ENCODE peak calls at places on chromosomes 2 and 18, in five cellular contexts. One of them, this sample, is unnamed.

GRCh38 chr2:7034313-7034712 is 117.1 kb downstream of the RNF144A start:
- DNase-seq in K562: no peak
- DNase-seq in HepG2: peak; percentile 13
- DNase-seq in neuronal stem cell: no peak
- DNase-seq in astrocyte: no peak
- DNase-seq in this sample: no peak

GRCh38 chr2:180983468-180984388 is 3.3 kb downstream of the UBE2E3 start:
- DNase-seq in K562: peak; percentile 55
- DNase-seq in astrocyte: peak; percentile 54
- DNase-seq in neuronal stem cell: peak; percentile 41
- DNase-seq in HepG2: peak; percentile 77
- DNase-seq in this sample: peak; percentile 55

GRCh38 chr2:214578395-214578794 is 167.5 kb downstream of the VWC2L start:
- DNase-seq in HepG2: no peak
- DNase-seq in K562: no peak
- DNase-seq in neuronal stem cell: no peak
- DNase-seq in astrocyte: no peak
- DNase-seq in this sample: no peak

GRCh38 chr2:121095257-121096080 is 189.5 kb downstream of the TFCP2L1 start:
- DNase-seq in astrocyte: no peak
- DNase-seq in K562: peak; percentile 68
- DNase-seq in HepG2: peak; percentile 53
- DNase-seq in neuronal stem cell: no peak
- DNase-seq in this sample: peak; percentile 21

GRCh38 chr2:10432315-10433181 is 15.6 kb downstream of the ODC1 start:
- DNase-seq in astrocyte: no peak
- DNase-seq in K562: no peak
- DNase-seq in neuronal stem cell: no peak
- DNase-seq in HepG2: no peak
- DNase-seq in this sample: no peak

GRCh38 chr2:85862426-85862825 is 26.4 kb downstream of the ST3GAL5 start:
- DNase-seq in K562: no peak
- DNase-seq in HepG2: no peak
- DNase-seq in neuronal stem cell: no peak
- DNase-seq in astrocyte: peak; percentile 50
- DNase-seq in this sample: no peak

GRCh38 chr2:44623622-44624351 is 262.0 kb downstream of the CAMKMT start:
- DNase-seq in neuronal stem cell: no peak
- DNase-seq in HepG2: no peak
- DNase-seq in astrocyte: no peak
- DNase-seq in K562: no peak
- DNase-seq in this sample: no peak

GRCh38 chr2:217709496-217710217 is 293.1 kb downstream of the TNS1 start:
- DNase-seq in K562: no peak
- DNase-seq in HepG2: no peak
- DNase-seq in astrocyte: no peak
- DNase-seq in neuronal stem cell: no peak
- DNase-seq in this sample: no peak

GRCh38 chr2:65482971-65483370 is 50.6 kb upstream of the SPRED2 start:
- DNase-seq in astrocyte: no peak
- DNase-seq in K562: no peak
- DNase-seq in neuronal stem cell: no peak
- DNase-seq in HepG2: peak; percentile 80
- DNase-seq in this sample: no peak

GRCh38 chr2:182077451-182078142 is 91.9 kb downstream of the PPP1R1C start:
- DNase-seq in K562: peak; percentile 7
- DNase-seq in neuronal stem cell: peak; percentile 52
- DNase-seq in astrocyte: peak; percentile 96
- DNase-seq in HepG2: peak; percentile 79
- DNase-seq in this sample: peak; percentile 81

GRCh38 chr2:208783184-208783583 is 376.6 kb downstream of the PTH2R start:
- DNase-seq in astrocyte: no peak
- DNase-seq in K562: no peak
- DNase-seq in HepG2: peak; percentile 7
- DNase-seq in neuronal stem cell: no peak
- DNase-seq in this sample: no peak

GRCh38 chr18:50665519-50665918 is 105.6 kb downstream of the MAPK4 start:
- DNase-seq in HepG2: no peak
- DNase-seq in neuronal stem cell: no peak
- DNase-seq in astrocyte: no peak
- DNase-seq in K562: no peak
- DNase-seq in this sample: no peak

GRCh38 chr2:77161009-77161408 is 361.2 kb downstream of the LRRTM4 start:
- DNase-seq in HepG2: peak; percentile 50
- DNase-seq in astrocyte: peak; percentile 65
- DNase-seq in neuronal stem cell: no peak
- DNase-seq in K562: no peak
- DNase-seq in this sample: no peak

GRCh38 chr2:77156599-77156998 is 365.6 kb downstream of the LRRTM4 start:
- DNase-seq in neuronal stem cell: no peak
- DNase-seq in HepG2: no peak
- DNase-seq in K562: no peak
- DNase-seq in astrocyte: no peak
- DNase-seq in this sample: no peak
- H3K4me3 ChIP-seq in neuronal stem cell: no peak overlapping the region
- H3K4me3 ChIP-seq in HepG2: no peak overlapping the region
- H3K4me3 ChIP-seq in K562: no peak overlapping the region
- H3K4me3 ChIP-seq in astrocyte: no peak overlapping the region
- H3K4me3 ChIP-seq in this sample: no peak overlapping the region

DNA sequence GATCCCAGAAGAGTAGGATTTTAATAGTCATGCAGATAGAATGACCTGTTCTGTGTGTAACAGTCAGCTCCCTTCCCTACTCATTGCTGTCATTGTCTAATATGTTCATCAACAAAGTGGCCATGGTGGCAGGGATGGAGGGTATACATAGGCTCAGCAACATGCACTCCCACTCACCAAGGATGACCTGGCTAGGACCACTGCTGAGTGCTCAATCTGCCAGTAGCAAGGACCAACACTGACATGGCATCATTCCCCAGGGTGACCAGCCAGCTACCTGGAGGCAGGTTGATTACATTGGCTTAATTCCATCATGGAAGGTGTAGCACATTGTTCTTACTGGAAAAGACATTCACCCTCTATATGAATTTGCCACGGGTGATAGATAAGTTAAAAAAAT is 401.7 kb upstream of the CELF4 start:
- DNase-seq in K562: no peak
- DNase-seq in astrocyte: no peak
- DNase-seq in HepG2: no peak
- DNase-seq in neuronal stem cell: no peak
- DNase-seq in this sample: no peak
- H3K9ac ChIP-seq in K562: no peak overlapping the region
- H3K9ac ChIP-seq in astrocyte: no peak overlapping the region
- H3K9ac ChIP-seq in HepG2: no peak overlapping the region
- H3K9ac ChIP-seq in neuronal stem cell: no peak overlapping the region
- H3K9ac ChIP-seq in this sample: no peak overlapping the region

GRCh38 chr2:228444156-228444555 is 262.7 kb upstream of the SPHKAP start:
- DNase-seq in neuronal stem cell: no peak
- DNase-seq in HepG2: no peak
- DNase-seq in astrocyte: no peak
- DNase-seq in K562: no peak
- DNase-seq in this sample: no peak
- H3K4me3 ChIP-seq in neuronal stem cell: no peak overlapping the region
- H3K4me3 ChIP-seq in HepG2: no peak overlapping the region
- H3K4me3 ChIP-seq in astrocyte: no peak overlapping the region
- H3K4me3 ChIP-seq in K562: no peak overlapping the region
- H3K4me3 ChIP-seq in this sample: no peak overlapping the region

GRCh38 chr2:28583899-28584553 is 88.2 kb downstream of the PLB1 start:
- DNase-seq in neuronal stem cell: no peak
- DNase-seq in HepG2: peak; percentile 74
- DNase-seq in K562: peak; percentile 89
- DNase-seq in astrocyte: peak; percentile 93
- DNase-seq in this sample: no peak
- H3K9ac ChIP-seq in neuronal stem cell: no peak overlapping the region
- H3K9ac ChIP-seq in HepG2: no peak overlapping the region
- H3K9ac ChIP-seq in K562: peak overlapping the region; percentile 61
- H3K9ac ChIP-seq in astrocyte: peak overlapping the region; percentile 84
- H3K9ac ChIP-seq in this sample: no peak overlapping the region

GRCh38 chr2:133568598-133568997 is 335 bp upstream of the NCKAP5 start:
- DNase-seq in K562: no peak
- DNase-seq in astrocyte: no peak
- DNase-seq in neuronal stem cell: no peak
- DNase-seq in HepG2: no peak
- DNase-seq in this sample: no peak
- H3K4me3 ChIP-seq in K562: no peak overlapping the region
- H3K4me3 ChIP-seq in astrocyte: peak overlapping the region; percentile 56
- H3K4me3 ChIP-seq in neuronal stem cell: peak overlapping the region; percentile 63
- H3K4me3 ChIP-seq in HepG2: no peak overlapping the region
- H3K4me3 ChIP-seq in this sample: no peak overlapping the region

GRCh38 chr2:58514252-58514651 is 273.1 kb upstream of the FANCL start:
- DNase-seq in astrocyte: no peak
- DNase-seq in K562: no peak
- DNase-seq in neuronal stem cell: no peak
- DNase-seq in HepG2: no peak
- DNase-seq in this sample: peak; percentile 24

GRCh38 chr2:58516695-58517094 is 275.6 kb upstream of the FANCL start:
- DNase-seq in astrocyte: no peak
- DNase-seq in K562: no peak
- DNase-seq in HepG2: no peak
- DNase-seq in neuronal stem cell: no peak
- DNase-seq in this sample: no peak

GRCh38 chr2:58520903-58521302 is 279.8 kb upstream of the FANCL start:
- DNase-seq in HepG2: no peak
- DNase-seq in K562: no peak
- DNase-seq in neuronal stem cell: no peak
- DNase-seq in astrocyte: no peak
- DNase-seq in this sample: no peak

GRCh38 chr2:58512878-58513277 is 271.8 kb upstream of the FANCL start:
- DNase-seq in K562: no peak
- DNase-seq in astrocyte: no peak
- DNase-seq in neuronal stem cell: no peak
- DNase-seq in HepG2: no peak
- DNase-seq in this sample: no peak

GRCh38 chr2:58515827-58516574 is 274.9 kb upstream of the FANCL start:
- DNase-seq in HepG2: no peak
- DNase-seq in astrocyte: no peak
- DNase-seq in K562: no peak
- DNase-seq in neuronal stem cell: no peak
- DNase-seq in this sample: no peak
- H3K9ac ChIP-seq in HepG2: no peak overlapping the region
- H3K9ac ChIP-seq in astrocyte: no peak overlapping the region
- H3K9ac ChIP-seq in K562: no peak overlapping the region
- H3K9ac ChIP-seq in neuronal stem cell: no peak overlapping the region
- H3K9ac ChIP-seq in this sample: no peak overlapping the region

DNA sequence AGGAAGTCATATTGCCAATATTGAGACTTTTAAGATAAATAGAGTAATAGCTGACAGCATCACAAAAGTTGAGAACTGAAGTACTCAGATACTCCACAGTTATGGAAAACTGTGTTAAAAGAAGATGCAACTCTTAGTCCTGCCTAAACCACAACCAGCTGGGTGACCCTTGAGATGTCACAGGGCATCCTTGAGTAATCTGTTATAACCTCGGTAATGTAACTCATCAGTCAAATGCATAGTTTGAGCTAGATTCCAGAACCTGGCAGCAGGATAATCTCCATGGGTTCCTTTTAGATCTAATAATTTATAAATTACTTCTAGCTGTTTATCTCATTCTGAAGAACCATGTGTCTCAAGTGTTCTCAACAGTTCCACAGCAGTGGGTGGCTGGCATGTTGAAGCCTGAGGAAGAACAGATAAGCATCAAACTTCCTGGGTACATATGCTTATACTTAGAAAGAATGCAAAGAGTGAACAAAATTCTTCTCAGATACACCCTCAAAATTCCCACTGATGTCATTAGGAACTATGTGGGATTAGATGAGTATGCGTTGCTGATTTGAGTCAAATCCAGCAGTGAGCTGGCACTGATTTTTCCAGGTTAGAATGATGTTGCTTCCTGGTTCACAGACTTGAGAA is 304.1 kb upstream of the ERBB4 start:
- DNase-seq in astrocyte: peak; percentile 87
- DNase-seq in HepG2: no peak
- DNase-seq in neuronal stem cell: no peak
- DNase-seq in K562: no peak
- DNase-seq in this sample: no peak
- H3K4me3 ChIP-seq in astrocyte: no peak overlapping the region
- H3K4me3 ChIP-seq in HepG2: no peak overlapping the region
- H3K4me3 ChIP-seq in neuronal stem cell: no peak overlapping the region
- H3K4me3 ChIP-seq in K562: no peak overlapping the region
- H3K4me3 ChIP-seq in this sample: no peak overlapping the region

GRCh38 chr2:53475320-53475719 is 292.3 kb upstream of the CHAC2 start:
- DNase-seq in astrocyte: peak; percentile 55
- DNase-seq in neuronal stem cell: no peak
- DNase-seq in HepG2: no peak
- DNase-seq in K562: no peak
- DNase-seq in this sample: no peak

GRCh38 chr2:53475766-53476165 is 291.8 kb upstream of the CHAC2 start:
- DNase-seq in astrocyte: no peak
- DNase-seq in HepG2: no peak
- DNase-seq in neuronal stem cell: no peak
- DNase-seq in K562: no peak
- DNase-seq in this sample: no peak

GRCh38 chr2:53473762-53474161 is 293.8 kb upstream of the CHAC2 start:
- DNase-seq in astrocyte: no peak
- DNase-seq in K562: no peak
- DNase-seq in HepG2: no peak
- DNase-seq in neuronal stem cell: no peak
- DNase-seq in this sample: no peak

GRCh38 chr2:53476800-53477199 is 290.8 kb upstream of the CHAC2 start:
- DNase-seq in neuronal stem cell: no peak
- DNase-seq in K562: no peak
- DNase-seq in HepG2: no peak
- DNase-seq in astrocyte: no peak
- DNase-seq in this sample: no peak

GRCh38 chr2:53473236-53473635 is 294.4 kb upstream of the CHAC2 start:
- DNase-seq in HepG2: peak; percentile 13
- DNase-seq in astrocyte: no peak
- DNase-seq in neuronal stem cell: no peak
- DNase-seq in K562: peak; percentile 6
- DNase-seq in this sample: peak; percentile 24
- H3K9ac ChIP-seq in HepG2: no peak overlapping the region
- H3K9ac ChIP-seq in astrocyte: no peak overlapping the region
- H3K9ac ChIP-seq in neuronal stem cell: no peak overlapping the region
- H3K9ac ChIP-seq in K562: no peak overlapping the region
- H3K9ac ChIP-seq in this sample: no peak overlapping the region